ENCODE peak calls at places on chromosomes 7 and 10, in ten cellular contexts. One of them, this sample, is unnamed.
A peak's percentile ranks its signal among the peaks of the same experiment; 100 is the strongest.

GRCh38 chr7:146096994-146097393 is 19.6 kb upstream of the CNTNAP2 start:
- DNase-seq in activated B cell treated with CpG ODN at 0.5 μM for 24 hours: no peak
- DNase-seq in posterior cingulate gyrus: no peak
- DNase-seq in kidney tubule cell: no peak
- DNase-seq in HCT116: no peak
- DNase-seq in OCI-LY7: no peak
- DNase-seq in AG04450: no peak
- DNase-seq in testis: no peak
- DNase-seq in ureter: no peak
- DNase-seq in activated naive CD4-positive, alpha-beta T cell treated with Interleukin-2 at 50 U/mL for 16 hours: no peak
- DNase-seq in this sample: no peak

GRCh38 chr10:96511044-96511945 is 2.4 kb downstream of the TLL2 start:
- DNase-seq in activated naive CD4-positive, alpha-beta T cell treated with Interleukin-2 at 50 U/mL for 16 hours: peak; percentile 10
- DNase-seq in activated B cell treated with CpG ODN at 0.5 μM for 24 hours: no peak
- DNase-seq in OCI-LY7: peak; percentile 58
- DNase-seq in HCT116: peak; percentile 31
- DNase-seq in kidney tubule cell: peak; percentile 79
- DNase-seq in AG04450: no peak
- DNase-seq in posterior cingulate gyrus: no peak
- DNase-seq in testis: peak; percentile 34
- DNase-seq in ureter: no peak
- DNase-seq in this sample: no peak

GRCh38 chr7:44158873-44159631 is 17.9 kb upstream of the MYL7 start:
- DNase-seq in activated naive CD4-positive, alpha-beta T cell treated with Interleukin-2 at 50 U/mL for 16 hours: no peak
- DNase-seq in posterior cingulate gyrus: no peak
- DNase-seq in AG04450: no peak
- DNase-seq in HCT116: no peak
- DNase-seq in kidney tubule cell: no peak
- DNase-seq in activated B cell treated with CpG ODN at 0.5 μM for 24 hours: no peak
- DNase-seq in ureter: no peak
- DNase-seq in OCI-LY7: no peak
- DNase-seq in testis: no peak
- DNase-seq in this sample: no peak

GRCh38 chr7:44667190-44667589 is 60.8 kb downstream of the OGDH start:
- DNase-seq in testis: no peak
- DNase-seq in ureter: no peak
- DNase-seq in AG04450: no peak
- DNase-seq in OCI-LY7: no peak
- DNase-seq in activated naive CD4-positive, alpha-beta T cell treated with Interleukin-2 at 50 U/mL for 16 hours: no peak
- DNase-seq in kidney tubule cell: no peak
- DNase-seq in activated B cell treated with CpG ODN at 0.5 μM for 24 hours: no peak
- DNase-seq in posterior cingulate gyrus: no peak
- DNase-seq in HCT116: no peak
- DNase-seq in this sample: no peak

GRCh38 chr7:98038731-98039130 is 48.7 kb upstream of the OCM2 start:
- DNase-seq in ureter: no peak
- DNase-seq in AG04450: no peak
- DNase-seq in activated B cell treated with CpG ODN at 0.5 μM for 24 hours: no peak
- DNase-seq in testis: peak; percentile 76
- DNase-seq in posterior cingulate gyrus: peak; percentile 73
- DNase-seq in kidney tubule cell: no peak
- DNase-seq in activated naive CD4-positive, alpha-beta T cell treated with Interleukin-2 at 50 U/mL for 16 hours: no peak
- DNase-seq in HCT116: no peak
- DNase-seq in OCI-LY7: no peak
- DNase-seq in this sample: no peak

GRCh38 chr7:155649588-155649987 is 5.1 kb downstream of the RBM33 start:
- DNase-seq in activated naive CD4-positive, alpha-beta T cell treated with Interleukin-2 at 50 U/mL for 16 hours: no peak
- DNase-seq in OCI-LY7: no peak
- DNase-seq in testis: no peak
- DNase-seq in ureter: no peak
- DNase-seq in activated B cell treated with CpG ODN at 0.5 μM for 24 hours: no peak
- DNase-seq in AG04450: no peak
- DNase-seq in posterior cingulate gyrus: no peak
- DNase-seq in kidney tubule cell: no peak
- DNase-seq in HCT116: no peak
- DNase-seq in this sample: no peak

GRCh38 chr7:158415316-158415715 is 172.3 kb downstream of the PTPRN2 start:
- DNase-seq in OCI-LY7: no peak
- DNase-seq in testis: no peak
- DNase-seq in AG04450: no peak
- DNase-seq in kidney tubule cell: no peak
- DNase-seq in posterior cingulate gyrus: no peak
- DNase-seq in activated naive CD4-positive, alpha-beta T cell treated with Interleukin-2 at 50 U/mL for 16 hours: no peak
- DNase-seq in activated B cell treated with CpG ODN at 0.5 μM for 24 hours: no peak
- DNase-seq in ureter: no peak
- DNase-seq in HCT116: no peak
- DNase-seq in this sample: no peak

GRCh38 chr7:86643478-86644281 is at the start of gene GRM3:
- DNase-seq in activated B cell treated with CpG ODN at 0.5 μM for 24 hours: no peak
- DNase-seq in OCI-LY7: no peak
- DNase-seq in kidney tubule cell: no peak
- DNase-seq in posterior cingulate gyrus: peak; percentile 81
- DNase-seq in AG04450: no peak
- DNase-seq in testis: peak; percentile 70
- DNase-seq in activated naive CD4-positive, alpha-beta T cell treated with Interleukin-2 at 50 U/mL for 16 hours: no peak
- DNase-seq in ureter: no peak
- DNase-seq in HCT116: no peak
- DNase-seq in this sample: no peak

GRCh38 chr10:14880201-14880600 is 1.5 kb downstream of the SUV39H2 start:
- DNase-seq in activated naive CD4-positive, alpha-beta T cell treated with Interleukin-2 at 50 U/mL for 16 hours: no peak
- DNase-seq in posterior cingulate gyrus: no peak
- DNase-seq in HCT116: no peak
- DNase-seq in AG04450: no peak
- DNase-seq in activated B cell treated with CpG ODN at 0.5 μM for 24 hours: no peak
- DNase-seq in testis: no peak
- DNase-seq in OCI-LY7: no peak
- DNase-seq in ureter: no peak
- DNase-seq in kidney tubule cell: peak; percentile 6
- DNase-seq in this sample: no peak

GRCh38 chr10:50312464-50313437 is 61.4 kb upstream of the ASAH2 start:
- DNase-seq in kidney tubule cell: peak; percentile 67
- DNase-seq in OCI-LY7: no peak
- DNase-seq in HCT116: no peak
- DNase-seq in posterior cingulate gyrus: no peak
- DNase-seq in activated B cell treated with CpG ODN at 0.5 μM for 24 hours: no peak
- DNase-seq in testis: no peak
- DNase-seq in AG04450: no peak
- DNase-seq in activated naive CD4-positive, alpha-beta T cell treated with Interleukin-2 at 50 U/mL for 16 hours: no peak
- DNase-seq in ureter: no peak
- DNase-seq in this sample: no peak

GRCh38 chr10:99733366-99733765 is 1.3 kb downstream of the CUTC start:
- DNase-seq in OCI-LY7: no peak
- DNase-seq in posterior cingulate gyrus: no peak
- DNase-seq in activated naive CD4-positive, alpha-beta T cell treated with Interleukin-2 at 50 U/mL for 16 hours: no peak
- DNase-seq in HCT116: no peak
- DNase-seq in activated B cell treated with CpG ODN at 0.5 μM for 24 hours: no peak
- DNase-seq in testis: no peak
- DNase-seq in kidney tubule cell: no peak
- DNase-seq in ureter: no peak
- DNase-seq in AG04450: no peak
- DNase-seq in this sample: no peak

GRCh38 chr10:31490858-31491504 is 172.0 kb downstream of the ZEB1 start:
- DNase-seq in OCI-LY7: peak; percentile 36
- DNase-seq in activated naive CD4-positive, alpha-beta T cell treated with Interleukin-2 at 50 U/mL for 16 hours: no peak
- DNase-seq in kidney tubule cell: peak; percentile 60
- DNase-seq in ureter: no peak
- DNase-seq in testis: peak; percentile 26
- DNase-seq in HCT116: peak; percentile 8
- DNase-seq in posterior cingulate gyrus: no peak
- DNase-seq in activated B cell treated with CpG ODN at 0.5 μM for 24 hours: no peak
- DNase-seq in AG04450: no peak
- DNase-seq in this sample: no peak

GRCh38 chr7:135193615-135194081 is 17.7 kb downstream of the WDR91 start:
- DNase-seq in testis: peak; percentile 56
- DNase-seq in ureter: no peak
- DNase-seq in activated B cell treated with CpG ODN at 0.5 μM for 24 hours: no peak
- DNase-seq in activated naive CD4-positive, alpha-beta T cell treated with Interleukin-2 at 50 U/mL for 16 hours: no peak
- DNase-seq in AG04450: peak; percentile 85
- DNase-seq in OCI-LY7: no peak
- DNase-seq in kidney tubule cell: no peak
- DNase-seq in HCT116: no peak
- DNase-seq in posterior cingulate gyrus: no peak
- DNase-seq in this sample: no peak

GRCh38 chr7:156549636-156550035 is 90.9 kb upstream of the RNF32 start:
- DNase-seq in activated B cell treated with CpG ODN at 0.5 μM for 24 hours: no peak
- DNase-seq in OCI-LY7: no peak
- DNase-seq in activated naive CD4-positive, alpha-beta T cell treated with Interleukin-2 at 50 U/mL for 16 hours: no peak
- DNase-seq in posterior cingulate gyrus: no peak
- DNase-seq in kidney tubule cell: no peak
- DNase-seq in ureter: no peak
- DNase-seq in HCT116: no peak
- DNase-seq in AG04450: no peak
- DNase-seq in testis: no peak
- DNase-seq in this sample: no peak

GRCh38 chr7:69115788-69116187 is 482.5 kb upstream of the AUTS2 start:
- DNase-seq in AG04450: no peak
- DNase-seq in OCI-LY7: no peak
- DNase-seq in posterior cingulate gyrus: no peak
- DNase-seq in ureter: no peak
- DNase-seq in activated naive CD4-positive, alpha-beta T cell treated with Interleukin-2 at 50 U/mL for 16 hours: no peak
- DNase-seq in HCT116: no peak
- DNase-seq in activated B cell treated with CpG ODN at 0.5 μM for 24 hours: no peak
- DNase-seq in kidney tubule cell: no peak
- DNase-seq in testis: no peak
- DNase-seq in this sample: no peak

GRCh38 chr10:32143302-32143847 is 87.2 kb upstream of the KIF5B start:
- DNase-seq in OCI-LY7: no peak
- DNase-seq in posterior cingulate gyrus: no peak
- DNase-seq in AG04450: no peak
- DNase-seq in kidney tubule cell: no peak
- DNase-seq in ureter: no peak
- DNase-seq in activated naive CD4-positive, alpha-beta T cell treated with Interleukin-2 at 50 U/mL for 16 hours: no peak
- DNase-seq in testis: no peak
- DNase-seq in activated B cell treated with CpG ODN at 0.5 μM for 24 hours: no peak
- DNase-seq in HCT116: no peak
- DNase-seq in this sample: peak; percentile 97

GRCh38 chr7:103914147-103914899 is 75.1 kb downstream of the RELN start:
- DNase-seq in AG04450: no peak
- DNase-seq in HCT116: no peak
- DNase-seq in ureter: no peak
- DNase-seq in OCI-LY7: no peak
- DNase-seq in activated B cell treated with CpG ODN at 0.5 μM for 24 hours: no peak
- DNase-seq in activated naive CD4-positive, alpha-beta T cell treated with Interleukin-2 at 50 U/mL for 16 hours: no peak
- DNase-seq in posterior cingulate gyrus: no peak
- DNase-seq in testis: no peak
- DNase-seq in kidney tubule cell: peak; percentile 19
- DNase-seq in this sample: no peak

GRCh38 chr10:132577350-132578005 is 39.9 kb downstream of the INPP5A start:
- DNase-seq in activated naive CD4-positive, alpha-beta T cell treated with Interleukin-2 at 50 U/mL for 16 hours: no peak
- DNase-seq in posterior cingulate gyrus: no peak
- DNase-seq in activated B cell treated with CpG ODN at 0.5 μM for 24 hours: no peak
- DNase-seq in ureter: no peak
- DNase-seq in HCT116: no peak
- DNase-seq in OCI-LY7: no peak
- DNase-seq in AG04450: no peak
- DNase-seq in testis: peak; percentile 74
- DNase-seq in kidney tubule cell: peak; percentile 39
- DNase-seq in this sample: no peak

GRCh38 chr10:129446182-129446581 is 20.9 kb upstream of the MGMT start:
- DNase-seq in activated naive CD4-positive, alpha-beta T cell treated with Interleukin-2 at 50 U/mL for 16 hours: no peak
- DNase-seq in posterior cingulate gyrus: no peak
- DNase-seq in testis: no peak
- DNase-seq in OCI-LY7: no peak
- DNase-seq in activated B cell treated with CpG ODN at 0.5 μM for 24 hours: no peak
- DNase-seq in HCT116: no peak
- DNase-seq in AG04450: no peak
- DNase-seq in ureter: no peak
- DNase-seq in kidney tubule cell: no peak
- DNase-seq in this sample: no peak

GRCh38 chr7:11192506-11192905 is 218.8 kb downstream of the PHF14 start:
- DNase-seq in kidney tubule cell: no peak
- DNase-seq in testis: no peak
- DNase-seq in ureter: no peak
- DNase-seq in posterior cingulate gyrus: no peak
- DNase-seq in activated B cell treated with CpG ODN at 0.5 μM for 24 hours: no peak
- DNase-seq in HCT116: no peak
- DNase-seq in OCI-LY7: no peak
- DNase-seq in activated naive CD4-positive, alpha-beta T cell treated with Interleukin-2 at 50 U/mL for 16 hours: no peak
- DNase-seq in AG04450: no peak
- DNase-seq in this sample: no peak

GRCh38 chr10:48759113-48759901 is 74.6 kb downstream of the WDFY4 start:
- DNase-seq in ureter: no peak
- DNase-seq in testis: no peak
- DNase-seq in HCT116: no peak
- DNase-seq in activated B cell treated with CpG ODN at 0.5 μM for 24 hours: no peak
- DNase-seq in AG04450: no peak
- DNase-seq in activated naive CD4-positive, alpha-beta T cell treated with Interleukin-2 at 50 U/mL for 16 hours: no peak
- DNase-seq in posterior cingulate gyrus: no peak
- DNase-seq in kidney tubule cell: peak; percentile 78
- DNase-seq in OCI-LY7: no peak
- DNase-seq in this sample: no peak

GRCh38 chr7:134520130-134520529 is 7.2 kb upstream of the AKR1B10 start:
- DNase-seq in OCI-LY7: no peak
- DNase-seq in testis: no peak
- DNase-seq in HCT116: no peak
- DNase-seq in AG04450: no peak
- DNase-seq in kidney tubule cell: no peak
- DNase-seq in ureter: no peak
- DNase-seq in activated naive CD4-positive, alpha-beta T cell treated with Interleukin-2 at 50 U/mL for 16 hours: no peak
- DNase-seq in activated B cell treated with CpG ODN at 0.5 μM for 24 hours: no peak
- DNase-seq in posterior cingulate gyrus: no peak
- DNase-seq in this sample: no peak

GRCh38 chr10:111323567-111323966 is 246.7 kb downstream of the ADRA2A start:
- DNase-seq in HCT116: peak; percentile 4
- DNase-seq in kidney tubule cell: no peak
- DNase-seq in ureter: no peak
- DNase-seq in activated B cell treated with CpG ODN at 0.5 μM for 24 hours: no peak
- DNase-seq in OCI-LY7: peak; percentile 23
- DNase-seq in activated naive CD4-positive, alpha-beta T cell treated with Interleukin-2 at 50 U/mL for 16 hours: no peak
- DNase-seq in AG04450: no peak
- DNase-seq in posterior cingulate gyrus: no peak
- DNase-seq in testis: no peak
- DNase-seq in this sample: no peak

GRCh38 chr7:30886608-30887011 is 25.0 kb upstream of the AQP1 start:
- DNase-seq in kidney tubule cell: no peak
- DNase-seq in activated B cell treated with CpG ODN at 0.5 μM for 24 hours: no peak
- DNase-seq in testis: no peak
- DNase-seq in HCT116: no peak
- DNase-seq in activated naive CD4-positive, alpha-beta T cell treated with Interleukin-2 at 50 U/mL for 16 hours: no peak
- DNase-seq in ureter: no peak
- DNase-seq in AG04450: no peak
- DNase-seq in OCI-LY7: no peak
- DNase-seq in posterior cingulate gyrus: no peak
- DNase-seq in this sample: no peak

GRCh38 chr7:22811746-22812280 is 10.8 kb downstream of the TOMM7 start:
- DNase-seq in posterior cingulate gyrus: no peak
- DNase-seq in ureter: no peak
- DNase-seq in AG04450: no peak
- DNase-seq in OCI-LY7: no peak
- DNase-seq in activated naive CD4-positive, alpha-beta T cell treated with Interleukin-2 at 50 U/mL for 16 hours: no peak
- DNase-seq in HCT116: no peak
- DNase-seq in activated B cell treated with CpG ODN at 0.5 μM for 24 hours: no peak
- DNase-seq in testis: no peak
- DNase-seq in kidney tubule cell: no peak
- DNase-seq in this sample: no peak

GRCh38 chr7:28609608-28610007 is 197.3 kb downstream of the CREB5 start:
- DNase-seq in activated naive CD4-positive, alpha-beta T cell treated with Interleukin-2 at 50 U/mL for 16 hours: no peak
- DNase-seq in testis: no peak
- DNase-seq in OCI-LY7: no peak
- DNase-seq in activated B cell treated with CpG ODN at 0.5 μM for 24 hours: no peak
- DNase-seq in posterior cingulate gyrus: no peak
- DNase-seq in kidney tubule cell: no peak
- DNase-seq in ureter: no peak
- DNase-seq in AG04450: no peak
- DNase-seq in HCT116: no peak
- DNase-seq in this sample: no peak

GRCh38 chr7:11748884-11749283 is 83.1 kb downstream of the THSD7A start:
- DNase-seq in activated naive CD4-positive, alpha-beta T cell treated with Interleukin-2 at 50 U/mL for 16 hours: no peak
- DNase-seq in activated B cell treated with CpG ODN at 0.5 μM for 24 hours: no peak
- DNase-seq in OCI-LY7: no peak
- DNase-seq in posterior cingulate gyrus: no peak
- DNase-seq in AG04450: no peak
- DNase-seq in kidney tubule cell: no peak
- DNase-seq in HCT116: peak; percentile 1
- DNase-seq in ureter: no peak
- DNase-seq in testis: no peak
- DNase-seq in this sample: no peak

GRCh38 chr10:70679498-70679897 is 7.2 kb downstream of the ADAMTS14 start:
- DNase-seq in ureter: no peak
- DNase-seq in posterior cingulate gyrus: no peak
- DNase-seq in OCI-LY7: no peak
- DNase-seq in activated B cell treated with CpG ODN at 0.5 μM for 24 hours: no peak
- DNase-seq in HCT116: no peak
- DNase-seq in AG04450: no peak
- DNase-seq in activated naive CD4-positive, alpha-beta T cell treated with Interleukin-2 at 50 U/mL for 16 hours: no peak
- DNase-seq in kidney tubule cell: no peak
- DNase-seq in testis: no peak
- DNase-seq in this sample: no peak

This sample was measured in keratinocyte.